ENCODE peak calls at places on chromosomes 7 and 10, in five cellular contexts. One of them, this sample, is unnamed.

GRCh38 chr10:79239275-79239779 is 107.9 kb upstream of the PPIF start:
- DNase-seq in H1: no peak
- DNase-seq in mesenchymal stem cell: peak
- DNase-seq in trophoblast cell: peak
- DNase-seq in H9: peak
- DNase-seq in this sample: peak

GRCh38 chr10:80596391-80597257 is 58.9 kb downstream of the SH2D4B start:
- DNase-seq in trophoblast cell: peak
- DNase-seq in H9: peak
- DNase-seq in mesenchymal stem cell: peak
- DNase-seq in H1: no peak
- DNase-seq in this sample: peak

GRCh38 chr7:134293029-134293740 is 23.5 kb downstream of the SLC35B4 start:
- DNase-seq in trophoblast cell: no peak
- DNase-seq in H9: no peak
- DNase-seq in mesenchymal stem cell: no peak
- DNase-seq in H1: no peak
- DNase-seq in this sample: no peak

GRCh38 chr10:21464134-21464533 is 61.3 kb downstream of the SKIDA1 start:
- DNase-seq in mesenchymal stem cell: peak
- DNase-seq in H1: no peak
- DNase-seq in trophoblast cell: peak
- DNase-seq in H9: no peak
- DNase-seq in this sample: no peak

GRCh38 chr10:87930929-87931835 is 67.8 kb downstream of the PTEN start:
- DNase-seq in mesenchymal stem cell: peak
- DNase-seq in trophoblast cell: peak
- DNase-seq in H1: no peak
- DNase-seq in H9: no peak
- DNase-seq in this sample: no peak

GRCh38 chr7:1949681-1950055 is 279.6 kb downstream of the ELFN1 start:
- DNase-seq in trophoblast cell: no peak
- DNase-seq in H1: no peak
- DNase-seq in mesenchymal stem cell: no peak
- DNase-seq in H9: no peak
- DNase-seq in this sample: no peak

GRCh38 chr10:86329896-86330680 is 36.5 kb downstream of the GRID1 start:
- DNase-seq in H1: no peak
- DNase-seq in H9: no peak
- DNase-seq in mesenchymal stem cell: no peak
- DNase-seq in trophoblast cell: no peak
- DNase-seq in this sample: no peak

GRCh38 chr7:48299580-48300169 is 128.4 kb downstream of the ABCA13 start:
- DNase-seq in trophoblast cell: peak
- DNase-seq in H9: peak
- DNase-seq in mesenchymal stem cell: peak
- DNase-seq in H1: no peak
- DNase-seq in this sample: peak

GRCh38 chr7:115722302-115722701 is 308.3 kb downstream of the TFEC start:
- DNase-seq in H1: no peak
- DNase-seq in trophoblast cell: no peak
- DNase-seq in mesenchymal stem cell: no peak
- DNase-seq in H9: no peak
- DNase-seq in this sample: no peak

GRCh38 chr7:63067897-63068585 is 930.6 kb upstream of the ZNF722 start:
- DNase-seq in H1: no peak
- DNase-seq in trophoblast cell: peak
- DNase-seq in H9: no peak
- DNase-seq in mesenchymal stem cell: no peak
- DNase-seq in this sample: no peak

GRCh38 chr7:52168085-52168484 is 851.5 kb upstream of the COBL start:
- DNase-seq in trophoblast cell: peak
- DNase-seq in H1: peak
- DNase-seq in mesenchymal stem cell: no peak
- DNase-seq in H9: peak
- DNase-seq in this sample: no peak

GRCh38 chr7:29953735-29954347 is 35.8 kb downstream of the SCRN1 start:
- DNase-seq in H9: no peak
- DNase-seq in mesenchymal stem cell: no peak
- DNase-seq in H1: no peak
- DNase-seq in trophoblast cell: no peak
- DNase-seq in this sample: no peak

GRCh38 chr10:71649631-71650030 is 69.9 kb downstream of the C10orf105 start:
- DNase-seq in H1: no peak
- DNase-seq in trophoblast cell: peak
- DNase-seq in mesenchymal stem cell: no peak
- DNase-seq in H9: no peak
- DNase-seq in this sample: no peak

GRCh38 chr7:30079880-30080279 is 51.7 kb downstream of the PLEKHA8 start:
- DNase-seq in H9: no peak
- DNase-seq in H1: no peak
- DNase-seq in mesenchymal stem cell: no peak
- DNase-seq in trophoblast cell: no peak
- DNase-seq in this sample: no peak

GRCh38 chr7:151592868-151593486 is 73.3 kb upstream of the RHEB start:
- DNase-seq in H1: no peak
- DNase-seq in trophoblast cell: peak
- DNase-seq in mesenchymal stem cell: peak
- DNase-seq in H9: no peak
- DNase-seq in this sample: no peak

GRCh38 chr10:14087585-14087984 is 243.1 kb downstream of the FRMD4A start:
- DNase-seq in H1: no peak
- DNase-seq in mesenchymal stem cell: no peak
- DNase-seq in H9: no peak
- DNase-seq in trophoblast cell: no peak
- DNase-seq in this sample: no peak

GRCh38 chr10:3365630-3366029 is 193.0 kb upstream of the PITRM1 start:
- DNase-seq in H1: no peak
- DNase-seq in mesenchymal stem cell: no peak
- DNase-seq in trophoblast cell: no peak
- DNase-seq in H9: no peak
- DNase-seq in this sample: no peak

GRCh38 chr10:128708182-128708581 is 582.0 kb upstream of the MKI67 start:
- DNase-seq in trophoblast cell: peak
- DNase-seq in H9: no peak
- DNase-seq in H1: no peak
- DNase-seq in mesenchymal stem cell: no peak
- DNase-seq in this sample: no peak

GRCh38 chr7:121985476-121985875 is 112.5 kb downstream of the PTPRZ1 start:
- DNase-seq in mesenchymal stem cell: peak
- DNase-seq in H1: no peak
- DNase-seq in H9: no peak
- DNase-seq in trophoblast cell: no peak
- DNase-seq in this sample: no peak

GRCh38 chr10:2978111-2978510 is 89.2 kb upstream of the PFKP start:
- DNase-seq in mesenchymal stem cell: peak
- DNase-seq in trophoblast cell: peak
- DNase-seq in H1: no peak
- DNase-seq in H9: no peak
- DNase-seq in this sample: peak

GRCh38 chr10:13016413-13016812 is 14.9 kb upstream of the CCDC3 start:
- DNase-seq in trophoblast cell: no peak
- DNase-seq in H1: no peak
- DNase-seq in H9: no peak
- DNase-seq in mesenchymal stem cell: peak
- DNase-seq in this sample: no peak

GRCh38 chr10:127915324-127915723 is 8.4 kb downstream of the PTPRE start:
- DNase-seq in mesenchymal stem cell: no peak
- DNase-seq in H1: no peak
- DNase-seq in H9: no peak
- DNase-seq in trophoblast cell: no peak
- DNase-seq in this sample: no peak

GRCh38 chr10:12730809-12731519 is 270.5 kb downstream of the CCDC3 start:
- DNase-seq in H1: no peak
- DNase-seq in mesenchymal stem cell: peak
- DNase-seq in trophoblast cell: no peak
- DNase-seq in H9: no peak
- DNase-seq in this sample: no peak

GRCh38 chr7:41139789-41140188 is 563.1 kb downstream of the INHBA start:
- DNase-seq in H9: no peak
- DNase-seq in mesenchymal stem cell: no peak
- DNase-seq in H1: no peak
- DNase-seq in trophoblast cell: no peak
- DNase-seq in this sample: no peak

GRCh38 chr10:93106631-93107072 is 33.0 kb downstream of the CYP26A1 start:
- DNase-seq in mesenchymal stem cell: peak
- DNase-seq in trophoblast cell: no peak
- DNase-seq in H9: no peak
- DNase-seq in H1: no peak
- DNase-seq in this sample: no peak

DNA sequence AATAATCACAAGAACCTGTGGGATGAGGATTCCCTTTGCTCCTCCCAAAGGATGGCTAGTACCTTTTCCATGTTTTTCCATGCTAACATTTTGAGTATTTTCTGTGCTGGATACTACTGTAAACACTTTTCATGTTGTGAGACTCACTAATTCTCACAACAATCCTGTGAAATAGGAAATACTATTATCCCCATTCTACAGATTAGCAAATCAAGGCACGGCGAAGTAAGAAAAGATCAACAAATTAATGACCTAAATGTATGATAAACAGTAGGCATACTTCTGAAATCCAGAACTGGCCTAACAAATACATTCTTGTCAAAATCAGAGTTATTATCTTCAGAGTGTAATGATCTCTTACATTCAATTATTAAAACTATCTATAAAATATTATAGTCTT is 69.3 kb downstream of the ENO4 start:
- DNase-seq in trophoblast cell: no peak
- DNase-seq in H1: no peak
- DNase-seq in H9: no peak
- DNase-seq in mesenchymal stem cell: no peak
- DNase-seq in this sample: no peak
- H2BK12ac ChIP-seq in trophoblast cell: no peak
- H2BK12ac ChIP-seq in H1: no peak
- H2BK12ac ChIP-seq in H9: no peak
- H2BK12ac ChIP-seq in mesenchymal stem cell: no peak
- H2BK12ac ChIP-seq in this sample: no peak

DNA sequence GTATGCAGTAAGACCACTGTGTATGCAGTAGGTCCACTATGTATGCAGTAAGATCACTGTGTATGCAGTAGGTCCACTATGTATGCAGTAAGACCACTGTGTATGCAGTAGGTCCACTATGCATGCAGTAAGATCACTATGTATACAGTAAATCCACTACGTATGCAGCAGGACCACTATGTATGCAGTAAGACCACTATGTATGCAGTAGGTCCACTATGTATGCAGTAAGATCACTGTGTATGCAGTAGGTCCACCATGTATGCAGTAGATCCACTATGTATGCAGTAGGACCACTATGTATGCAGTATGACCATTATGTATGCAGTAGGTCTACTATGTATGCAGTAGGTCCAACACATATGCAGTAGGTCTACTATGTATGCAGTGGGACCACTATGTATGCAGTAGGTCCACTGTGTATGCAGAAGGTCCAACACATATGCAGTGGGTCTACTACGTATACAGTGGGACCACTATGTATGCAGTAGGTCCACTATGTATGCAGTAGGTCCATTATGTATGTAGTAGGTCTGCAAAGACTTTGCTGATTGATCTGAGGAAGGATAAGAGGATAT is 313.6 kb downstream of the ADARB2 start:
- DNase-seq in H1: no peak
- DNase-seq in trophoblast cell: no peak
- DNase-seq in H9: no peak
- DNase-seq in mesenchymal stem cell: no peak
- DNase-seq in this sample: no peak
- H3K4me2 ChIP-seq in H1: no peak
- H3K4me2 ChIP-seq in trophoblast cell: no peak
- H3K4me2 ChIP-seq in H9: no peak
- H3K4me2 ChIP-seq in mesenchymal stem cell: no peak
- H3K4me2 ChIP-seq in this sample: no peak

GRCh38 chr7:156656598-156656997 is 16.0 kb downstream of the RNF32 start:
- DNase-seq in trophoblast cell: no peak
- DNase-seq in H1: no peak
- DNase-seq in mesenchymal stem cell: no peak
- DNase-seq in H9: no peak
- DNase-seq in this sample: no peak

GRCh38 chr7:156652886-156653568 is 12.5 kb downstream of the RNF32 start:
- DNase-seq in mesenchymal stem cell: no peak
- DNase-seq in trophoblast cell: no peak
- DNase-seq in H1: no peak
- DNase-seq in H9: no peak
- DNase-seq in this sample: no peak

GRCh38 chr7:156654511-156655231 is 14.1 kb downstream of the RNF32 start:
- DNase-seq in H9: no peak
- DNase-seq in trophoblast cell: no peak
- DNase-seq in mesenchymal stem cell: no peak
- DNase-seq in H1: no peak
- DNase-seq in this sample: no peak

GRCh38 chr7:156655983-156656382 is 15.4 kb downstream of the RNF32 start:
- DNase-seq in mesenchymal stem cell: no peak
- DNase-seq in H1: no peak
- DNase-seq in trophoblast cell: no peak
- DNase-seq in H9: no peak
- DNase-seq in this sample: no peak

GRCh38 chr7:156655232-156655628 is 14.7 kb downstream of the RNF32 start:
- DNase-seq in H1: no peak
- DNase-seq in trophoblast cell: no peak
- DNase-seq in mesenchymal stem cell: no peak
- DNase-seq in H9: no peak
- DNase-seq in this sample: no peak
- H2BK12ac ChIP-seq in H1: no peak
- H2BK12ac ChIP-seq in trophoblast cell: no peak
- H2BK12ac ChIP-seq in mesenchymal stem cell: no peak
- H2BK12ac ChIP-seq in H9: no peak
- H2BK12ac ChIP-seq in this sample: no peak

GRCh38 chr7:42156957-42157721 is 79.9 kb downstream of the GLI3 start:
- DNase-seq in mesenchymal stem cell: no peak
- DNase-seq in H9: no peak
- DNase-seq in trophoblast cell: no peak
- DNase-seq in H1: no peak
- DNase-seq in this sample: no peak

GRCh38 chr7:42155836-42156540 is 81.0 kb downstream of the GLI3 start:
- DNase-seq in H9: no peak
- DNase-seq in trophoblast cell: peak
- DNase-seq in mesenchymal stem cell: peak
- DNase-seq in H1: no peak
- DNase-seq in this sample: no peak

GRCh38 chr7:42159150-42159549 is 77.9 kb downstream of the GLI3 start:
- DNase-seq in H1: no peak
- DNase-seq in H9: no peak
- DNase-seq in mesenchymal stem cell: no peak
- DNase-seq in trophoblast cell: no peak
- DNase-seq in this sample: no peak

GRCh38 chr7:42154168-42154567 is 82.8 kb downstream of the GLI3 start:
- DNase-seq in trophoblast cell: no peak
- DNase-seq in H1: no peak
- DNase-seq in mesenchymal stem cell: no peak
- DNase-seq in H9: no peak
- DNase-seq in this sample: no peak

GRCh38 chr7:42156541-42156865 is 80.5 kb downstream of the GLI3 start:
- DNase-seq in mesenchymal stem cell: no peak
- DNase-seq in H9: no peak
- DNase-seq in H1: no peak
- DNase-seq in trophoblast cell: no peak
- DNase-seq in this sample: no peak
- H3K4me2 ChIP-seq in mesenchymal stem cell: no peak
- H3K4me2 ChIP-seq in H9: no peak
- H3K4me2 ChIP-seq in H1: no peak
- H3K4me2 ChIP-seq in trophoblast cell: no peak
- H3K4me2 ChIP-seq in this sample: no peak

This sample was measured in neuronal stem cell.